ENCODE peak calls at places on chromosome 16, in five cellular contexts. S is adrenal gland, F is suprapubic skin, O is transverse colon, T is upper lobe of left lung. I is an unnamed sample.

GRCh38 chr16:87582221-87582965 is 19.9 kb upstream of the JPH3 start:
- DNase-seq in S (peak; percentile 74), T (peak; percentile 82), O (peak; percentile 21), F (peak; percentile 82), I (no peak)

GRCh38 chr16:49560018-49560830 is 186.6 kb downstream of the C16orf78 start:
- DNase-seq in O (no peak), F (no peak), T (no peak), S (no peak), I (no peak)

GRCh38 chr16:79037429-79038373 is 562.8 kb downstream of the MAF start:
- DNase-seq in S (no peak), O (no peak), F (no peak), T (no peak), I (no peak)

GRCh38 chr16:29765167-29766032 is 12.7 kb upstream of the ZG16 start:
- DNase-seq in O (peak; percentile 69), S (no peak), F (no peak), T (no peak), I (peak; percentile 93)

GRCh38 chr16:79379083-79379482 is 221.5 kb downstream of the MAF start:
- DNase-seq in S (no peak), T (no peak), O (no peak), F (peak; percentile 68), I (no peak)

GRCh38 chr16:67672306-67672705 is 5.7 kb downstream of the C16orf86 start:
- DNase-seq in T (no peak), F (no peak), O (no peak), S (peak; percentile 67), I (peak; percentile 80)

GRCh38 chr16:945271-946047 is 25.3 kb downstream of the LMF1 start:
- DNase-seq in F (no peak), O (no peak), T (no peak), S (no peak), I (no peak)

GRCh38 chr16:600781-601180 is 10.9 kb downstream of the RAB40C start:
- DNase-seq in S (no peak), O (no peak), T (no peak), F (no peak), I (no peak)

GRCh38 chr16:2751577-2752034 is 832 bp upstream of the SRRM2 start:
- DNase-seq in F (no peak), T (no peak), O (peak; percentile 33), S (no peak), I (no peak)
- H3K4me1 ChIP-seq in F (peaks cover 38% of the 10 kb centered on the region), T (peaks cover 35% of the 10 kb centered on the region), O (peaks cover 31% of the 10 kb centered on the region), S (peaks cover 29% of the 10 kb centered on the region), I (peaks cover 4% of the 10 kb centered on the region)

GRCh38 chr16:82900611-82901010 is 273.8 kb downstream of the CDH13 start:
- DNase-seq in T (no peak), F (no peak), O (no peak), S (no peak), I (no peak)
- TF ChIP-seq POLR2A in T (no peak), F (no peak), O (no peak), S (no peak), I (no peak)

DNA sequence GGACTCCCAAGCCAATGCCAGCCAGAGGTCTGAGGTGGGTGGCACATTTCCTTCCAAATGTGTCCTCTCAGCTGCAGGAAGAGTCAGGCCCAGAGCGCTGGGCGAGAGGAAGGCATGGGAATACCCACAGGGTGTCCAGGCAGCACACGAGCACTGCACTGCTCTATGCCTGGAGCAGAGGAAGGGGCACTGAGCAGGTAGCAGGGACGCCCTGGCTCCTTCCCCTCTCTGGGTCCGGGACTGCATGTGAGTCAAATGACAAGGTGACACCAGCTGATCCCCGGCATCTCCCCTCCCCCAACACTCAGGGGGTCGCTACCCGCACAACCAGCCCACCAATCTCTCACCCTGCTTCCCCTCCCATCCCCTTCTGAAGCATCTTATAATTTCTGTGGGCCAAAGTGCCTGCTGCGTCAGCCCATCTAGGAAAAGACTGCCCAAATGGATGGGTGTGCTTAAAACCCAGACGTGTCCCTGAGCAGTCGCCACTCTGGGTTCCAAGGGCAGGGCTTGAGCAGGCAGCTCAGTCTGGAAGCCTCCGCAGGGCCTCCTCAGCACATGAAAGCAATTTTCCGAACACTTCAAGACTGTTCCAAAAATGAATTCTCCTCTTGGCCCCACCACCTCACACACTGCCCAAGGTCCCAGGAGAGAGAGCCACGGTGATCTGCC is 12.0 kb upstream of the BCAR1 start:
- DNase-seq in S (peak; percentile 74), T (no peak), F (peak; percentile 71), O (no peak), I (no peak)
- H3K4me1 ChIP-seq in S (peaks cover 45% of the 10 kb centered on the region), T (peaks cover 59% of the 10 kb centered on the region), F (peaks cover 83% of the 10 kb centered on the region), O (peaks cover 55% of the 10 kb centered on the region), I (peaks cover 35% of the 10 kb centered on the region)

DNA sequence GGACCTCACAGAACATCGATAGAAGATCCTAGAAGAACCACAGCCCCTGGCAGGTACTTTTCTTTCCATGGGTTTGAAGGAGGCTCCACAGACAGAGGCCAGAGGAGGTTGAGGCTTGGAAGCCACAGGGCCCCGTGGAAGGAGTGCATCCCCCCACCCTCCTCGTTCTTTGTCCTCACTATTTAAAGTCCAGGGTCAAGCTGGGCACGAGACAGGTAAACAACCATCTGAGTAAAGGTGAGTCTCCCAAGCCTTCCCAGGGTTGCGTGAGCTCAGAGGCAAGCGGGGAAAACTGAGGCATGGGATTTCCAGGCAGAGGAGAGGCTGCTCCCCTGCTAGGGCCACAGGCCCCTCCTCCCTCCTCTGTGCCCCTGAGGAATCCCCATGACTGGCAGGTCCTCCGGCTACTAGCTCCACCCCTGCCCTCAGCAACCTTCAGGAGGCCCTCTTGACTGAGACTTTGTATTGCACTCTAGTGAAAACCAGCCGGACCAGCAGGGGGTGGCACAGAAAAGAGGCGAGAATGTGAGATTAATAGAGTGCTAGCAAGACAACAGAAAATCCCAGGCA is 927 bp upstream of the SULT1A2 start:
- DNase-seq in O (no peak), F (no peak), S (no peak), T (no peak), I (no peak)
- TF ChIP-seq POLR2A in O (no peak), F (no peak), S (no peak), T (no peak), I (no peak)

GRCh38 chr16:89452241-89452640 is 38.1 kb downstream of the ANKRD11 start:
- DNase-seq in F (no peak), T (no peak), S (no peak), O (no peak), I (no peak)
- H3K4me1 ChIP-seq in F (peaks cover 66% of the 10 kb centered on the region), T (peaks cover 66% of the 10 kb centered on the region), S (peaks cover 21% of the 10 kb centered on the region), O (peaks cover 23% of the 10 kb centered on the region), I (no peaks in the 10 kb centered on the region)